ENCODE peak calls at places on chromosomes 5 and 9, in ten cellular contexts. B, D, F, C, I, M, L, A, P and X are unnamed samples.

GRCh38 chr5:65198777-65199120 is 283.0 kb downstream of the ADAMTS6 start:
- DNase-seq in M (no peak), A (peak; percentile 98), L (peak; percentile 98), B (no peak), I (peak; percentile 97), C (no peak), D (no peak), F (peak; percentile 73), P (peak; percentile 69), X (peak; percentile 96)

GRCh38 chr9:20408513-20408912 is 213.8 kb downstream of the MLLT3 start:
- DNase-seq in D (no peak), L (no peak), B (no peak), P (no peak), A (no peak), M (no peak), F (no peak), C (no peak), I (no peak), X (no peak)

GRCh38 chr5:102554728-102555127 is 55.9 kb upstream of the SLCO6A1 start:
- DNase-seq in A (no peak), F (no peak), I (peak; percentile 9), P (no peak), D (peak; percentile 5), M (no peak), B (no peak), C (no peak), L (no peak), X (peak; percentile 60)

GRCh38 chr9:73269430-73270101 is 117.9 kb downstream of the ANXA1 start:
- DNase-seq in F (no peak), A (no peak), P (no peak), B (no peak), M (no peak), L (no peak), I (no peak), C (no peak), D (peak; percentile 23), X (peak; percentile 35)

GRCh38 chr5:150179221-150179620 is 10.6 kb upstream of the SLC6A7 start:
- DNase-seq in C (no peak), P (no peak), M (no peak), L (no peak), F (no peak), D (no peak), A (no peak), B (no peak), I (no peak), X (no peak)

GRCh38 chr9:129667850-129668249 is 2.4 kb downstream of the PRRX2 start:
- DNase-seq in D (no peak), P (no peak), F (no peak), L (no peak), A (no peak), I (no peak), B (no peak), M (no peak), C (no peak), X (no peak)

GRCh38 chr9:127545196-127546124 is 66.6 kb upstream of the STXBP1 start:
- DNase-seq in C (no peak), L (no peak), A (no peak), M (no peak), P (peak; percentile 96), F (no peak), B (no peak), I (peak; percentile 90), D (no peak), X (peak; percentile 92)

GRCh38 chr9:36398745-36399144 is 1.3 kb downstream of the RNF38 start:
- DNase-seq in A (no peak), B (no peak), L (peak; percentile 78), I (peak; percentile 27), C (no peak), P (no peak), D (no peak), M (no peak), F (peak; percentile 64), X (no peak)

GRCh38 chr5:112996830-112997374 is 20.3 kb downstream of the DCP2 start:
- DNase-seq in F (no peak), A (no peak), I (no peak), B (no peak), M (no peak), L (no peak), C (no peak), P (no peak), D (no peak), X (no peak)

GRCh38 chr5:115543365-115543700 is 1.2 kb downstream of the FEM1C start:
- DNase-seq in B (no peak), F (no peak), L (no peak), D (no peak), C (no peak), M (no peak), A (no peak), P (no peak), I (no peak), X (no peak)

GRCh38 chr5:124901081-124901480 is 154.6 kb upstream of the ZNF608 start:
- DNase-seq in L (no peak), D (no peak), C (no peak), I (no peak), B (no peak), F (no peak), P (no peak), A (no peak), M (no peak), X (no peak)

GRCh38 chr5:146440870-146441495 is 6.2 kb upstream of the TCERG1 start:
- DNase-seq in D (no peak), A (peak; percentile 17), B (no peak), C (no peak), P (no peak), M (no peak), F (no peak), L (no peak), I (no peak), X (no peak)

GRCh38 chr9:129278391-129279237 is 100.6 kb upstream of the IER5L start:
- DNase-seq in D (peak; percentile 95), A (no peak), I (peak; percentile 99), P (peak; percentile 86), M (no peak), C (no peak), B (no peak), L (peak; percentile 62), F (no peak), X (peak; percentile 56)

GRCh38 chr5:102845041-102845440 is 89.9 kb downstream of the PAM start:
- DNase-seq in L (no peak), B (no peak), P (no peak), C (no peak), I (no peak), A (no peak), F (no peak), M (no peak), D (no peak), X (no peak)

GRCh38 chr5:140348104-140348503 is 1.7 kb upstream of the HBEGF start:
- DNase-seq in L (no peak), D (no peak), B (no peak), F (no peak), C (no peak), M (no peak), A (no peak), I (peak; percentile 92), P (peak; percentile 88), X (no peak)

GRCh38 chr9:126390923-126391322 is 64.3 kb downstream of the MVB12B start:
- DNase-seq in P (no peak), A (no peak), C (no peak), L (no peak), D (no peak), M (no peak), B (no peak), I (no peak), F (no peak), X (no peak)

GRCh38 chr9:82354260-82354659 is 365.7 kb downstream of the SPATA31D1 start:
- DNase-seq in B (no peak), M (no peak), P (no peak), D (no peak), L (peak; percentile 87), A (peak; percentile 76), F (peak; percentile 48), I (peak; percentile 96), C (no peak), X (no peak)

GRCh38 chr9:127166111-127166510 is 43.7 kb upstream of the ANGPTL2 start:
- DNase-seq in D (no peak), P (no peak), B (no peak), A (no peak), F (no peak), C (no peak), L (no peak), M (no peak), I (no peak), X (no peak)

GRCh38 chr9:87713278-87713989 is 12.5 kb upstream of the CTSL start:
- DNase-seq in A (peak; percentile 98), M (peak; percentile 51), F (peak; percentile 84), D (no peak), P (peak; percentile 89), B (peak; percentile 61), C (no peak), I (peak; percentile 84), L (peak; percentile 99), X (peak; percentile 89)

GRCh38 chr5:118590806-118591205 is 397.5 kb downstream of the DTWD2 start:
- DNase-seq in A (no peak), D (no peak), I (no peak), C (no peak), P (no peak), F (no peak), L (no peak), B (no peak), M (no peak), X (no peak)

GRCh38 chr5:166618555-166618954 is 1672.9 kb upstream of the WWC1 start:
- DNase-seq in M (no peak), D (peak; percentile 32), P (no peak), F (no peak), I (no peak), B (no peak), A (no peak), C (no peak), L (no peak), X (no peak)

GRCh38 chr5:172834570-172835245 is 657 bp downstream of the ERGIC1 start:
- DNase-seq in P (no peak), B (no peak), I (no peak), C (no peak), D (no peak), A (no peak), F (peak; percentile 46), M (no peak), L (no peak), X (no peak)

GRCh38 chr5:110784901-110785300 is 46.1 kb downstream of the SLC25A46 start:
- DNase-seq in D (no peak), B (no peak), P (peak; percentile 45), C (no peak), A (no peak), M (no peak), L (no peak), F (no peak), I (no peak), X (no peak)

GRCh38 chr5:169183581-169183980 is 117.4 kb downstream of the SLIT3 start:
- DNase-seq in M (no peak), B (no peak), F (no peak), L (no peak), I (no peak), C (no peak), P (no peak), D (no peak), A (peak; percentile 74), X (no peak)

GRCh38 chr9:127159949-127160610 is 37.6 kb upstream of the ANGPTL2 start:
- DNase-seq in B (no peak), I (no peak), C (no peak), F (no peak), M (no peak), A (no peak), L (no peak), D (no peak), P (no peak), X (no peak)

GRCh38 chr5:50967388-50968039 is 301.1 kb downstream of the PARP8 start:
- DNase-seq in P (no peak), M (no peak), L (no peak), A (no peak), B (peak; percentile 23), C (no peak), I (no peak), F (no peak), D (no peak), X (no peak)

GRCh38 chr5:115351356-115352195 is 55.1 kb upstream of the CCDC112 start:
- DNase-seq in D (no peak), I (peak; percentile 39), P (peak; percentile 46), F (peak; percentile 17), B (no peak), A (no peak), M (no peak), C (no peak), L (peak; percentile 63), X (peak; percentile 38)

GRCh38 chr5:157918811-157919742 is 60.1 kb upstream of the CLINT1 start:
- DNase-seq in P (peak; percentile 78), L (no peak), B (peak; percentile 30), A (peak; percentile 11), D (peak; percentile 28), C (no peak), M (no peak), F (no peak), I (no peak), X (no peak)